ENCODE peak calls at places on chromosomes 3 and 15, in nine cellular contexts. P, B, F, R, L, E, V, Q and M are unnamed samples.

GRCh38 chr15:39301589-39301999 is 279.3 kb upstream of the THBS1 start:
- DNase-seq in Q (no peak), B (no peak), E (no peak), V (no peak), R (no peak), P (no peak), L (no peak), F (peak), M (peak)

GRCh38 chr15:93378547-93378946 is 289.5 kb upstream of the RGMA start:
- DNase-seq in E (no peak), L (no peak), R (no peak), P (no peak), Q (no peak), B (peak), F (no peak), V (no peak), M (no peak)

GRCh38 chr3:29181872-29182271 is 99.0 kb upstream of the RBMS3 start:
- DNase-seq in L (no peak), P (no peak), V (no peak), F (no peak), B (no peak), Q (no peak), E (no peak), R (no peak), M (no peak)

GRCh38 chr15:82128401-82129143 is 82.8 kb upstream of the MEX3B start:
- DNase-seq in P (no peak), Q (no peak), E (no peak), V (no peak), L (no peak), B (no peak), R (no peak), F (peak), M (no peak)

GRCh38 chr15:57358611-57359010 is 17.7 kb upstream of the CGNL1 start:
- DNase-seq in Q (no peak), R (no peak), B (no peak), V (no peak), E (no peak), L (no peak), P (no peak), F (no peak), M (no peak)

GRCh38 chr3:145266368-145266767 is 894.6 kb downstream of the PLOD2 start:
- DNase-seq in V (no peak), L (no peak), Q (no peak), P (no peak), F (no peak), E (no peak), R (no peak), B (no peak), M (no peak)

GRCh38 chr3:54376941-54377578 is 254.7 kb downstream of the CACNA2D3 start:
- DNase-seq in P (no peak), L (no peak), F (no peak), R (no peak), Q (no peak), V (no peak), B (no peak), E (no peak), M (no peak)

GRCh38 chr3:22353126-22353525 is 602.1 kb upstream of the ZNF385D start:
- DNase-seq in P (no peak), B (no peak), E (no peak), R (no peak), Q (no peak), V (no peak), F (no peak), L (no peak), M (no peak)

GRCh38 chr3:21893250-21893649 is 142.2 kb upstream of the ZNF385D start:
- DNase-seq in R (no peak), F (peak), L (no peak), P (no peak), V (no peak), B (no peak), E (no peak), Q (no peak), M (no peak)

GRCh38 chr3:117217355-117217754 is 507.8 kb downstream of the TUSC7 start:
- DNase-seq in F (no peak), R (no peak), V (no peak), P (no peak), L (no peak), B (no peak), E (no peak), Q (no peak), M (no peak)

GRCh38 chr15:38389924-38390542 is 63.9 kb upstream of the FAM98B start:
- DNase-seq in R (peak), L (peak), E (peak), B (no peak), P (peak), F (peak), V (peak), Q (no peak), M (peak)

GRCh38 chr3:188683032-188683491 is 488.7 kb upstream of the TPRG1 start:
- DNase-seq in R (no peak), B (no peak), L (peak), F (peak), V (no peak), P (no peak), Q (no peak), E (no peak), M (no peak)

GRCh38 chr3:8484409-8485140 is 17.0 kb upstream of the LMCD1 start:
- DNase-seq in F (no peak), P (no peak), B (no peak), R (no peak), V (no peak), Q (no peak), E (no peak), L (no peak), M (no peak)

GRCh38 chr3:13288732-13289718 is 131.1 kb downstream of the NUP210 start:
- DNase-seq in F (no peak), B (no peak), P (no peak), E (no peak), L (no peak), V (no peak), R (no peak), Q (no peak), M (no peak)

GRCh38 chr3:66398228-66399025 is 102.4 kb downstream of the LRIG1 start:
- DNase-seq in F (no peak), P (no peak), Q (no peak), V (no peak), B (no peak), R (no peak), E (no peak), L (no peak), M (no peak)

GRCh38 chr3:169218314-169218983 is 445.1 kb downstream of the MECOM start:
- DNase-seq in P (no peak), E (no peak), F (peak), L (no peak), R (no peak), B (peak), Q (peak), V (no peak), M (peak)

GRCh38 chr15:66835558-66835878 is 133.5 kb downstream of the SMAD6 start:
- DNase-seq in F (peak), L (no peak), Q (no peak), R (no peak), E (no peak), B (no peak), V (no peak), P (no peak), M (no peak)

GRCh38 chr3:184665101-184665500 is 46.8 kb downstream of the MAGEF1 start:
- DNase-seq in V (no peak), E (no peak), P (no peak), B (no peak), R (no peak), L (no peak), F (no peak), Q (no peak), M (no peak)

GRCh38 chr15:24954783-24955548 is at the start of the genes SNRPN and SNURF:
- DNase-seq in F (peak), P (peak), V (peak), L (peak), B (no peak), Q (no peak), E (peak), R (peak), M (peak)

GRCh38 chr3:65018801-65019200 is 331.0 kb upstream of the ADAMTS9 start:
- DNase-seq in F (no peak), E (no peak), B (no peak), Q (no peak), P (no peak), L (no peak), R (no peak), V (no peak), M (no peak)

GRCh38 chr3:13009132-13009945 is 63.9 kb downstream of the IQSEC1 start:
- DNase-seq in B (no peak), P (peak), L (peak), E (peak), R (peak), Q (no peak), F (no peak), V (peak), M (peak)

GRCh38 chr3:184805351-184806038 is 6.5 kb upstream of the VPS8 start:
- DNase-seq in F (peak), Q (no peak), R (no peak), E (no peak), L (no peak), V (no peak), P (no peak), B (peak), M (peak)